ENCODE peak calls at places on chromosomes 2 and 18, in six cellular contexts. One of them, this sample, is unnamed. For H3K4me1, the result is how much of the 10 kb centered on the place peaks cover.

GRCh38 chr18:22556271-22556990 is 138.7 kb upstream of the CTAGE1 start:
- DNase-seq in endothelial cell of umbilical vein: peak
- DNase-seq in mucosa of descending colon: no peak
- DNase-seq in IMR-90: peak
- DNase-seq in osteoblast: peak
- DNase-seq in pancreas: no peak
- DNase-seq in this sample: no peak

GRCh38 chr2:216436369-216436768 is 24.1 kb downstream of the SMARCAL1 start:
- DNase-seq in IMR-90: peak
- DNase-seq in pancreas: no peak
- DNase-seq in osteoblast: peak
- DNase-seq in mucosa of descending colon: no peak
- DNase-seq in endothelial cell of umbilical vein: no peak
- DNase-seq in this sample: no peak

GRCh38 chr2:206127656-206128055 is 31.6 kb downstream of the NDUFS1 start:
- DNase-seq in endothelial cell of umbilical vein: no peak
- DNase-seq in osteoblast: no peak
- DNase-seq in pancreas: no peak
- DNase-seq in mucosa of descending colon: no peak
- DNase-seq in IMR-90: peak
- DNase-seq in this sample: no peak

GRCh38 chr2:52311862-52312261 is 1279.9 kb upstream of the NRXN1 start:
- DNase-seq in IMR-90: no peak
- DNase-seq in mucosa of descending colon: no peak
- DNase-seq in pancreas: no peak
- DNase-seq in osteoblast: no peak
- DNase-seq in endothelial cell of umbilical vein: no peak
- DNase-seq in this sample: no peak

GRCh38 chr2:238731961-238732360 is 115.9 kb upstream of the TWIST2 start:
- DNase-seq in endothelial cell of umbilical vein: no peak
- DNase-seq in pancreas: no peak
- DNase-seq in mucosa of descending colon: no peak
- DNase-seq in osteoblast: no peak
- DNase-seq in IMR-90: no peak
- DNase-seq in this sample: no peak

GRCh38 chr2:120857422-120857821 is 121.8 kb downstream of the GLI2 start:
- DNase-seq in endothelial cell of umbilical vein: no peak
- DNase-seq in osteoblast: no peak
- DNase-seq in pancreas: no peak
- DNase-seq in IMR-90: no peak
- DNase-seq in mucosa of descending colon: no peak
- DNase-seq in this sample: no peak

GRCh38 chr18:78789850-78790249 is 189.8 kb upstream of the SALL3 start:
- DNase-seq in osteoblast: no peak
- DNase-seq in IMR-90: no peak
- DNase-seq in endothelial cell of umbilical vein: no peak
- DNase-seq in mucosa of descending colon: no peak
- DNase-seq in pancreas: no peak
- DNase-seq in this sample: no peak

GRCh38 chr18:55861266-55861665 is 273.3 kb upstream of the TCF4 start:
- DNase-seq in pancreas: no peak
- DNase-seq in mucosa of descending colon: no peak
- DNase-seq in endothelial cell of umbilical vein: peak
- DNase-seq in IMR-90: peak
- DNase-seq in osteoblast: no peak
- DNase-seq in this sample: no peak

GRCh38 chr18:998976-999375 is 94.3 kb downstream of the ADCYAP1 start:
- DNase-seq in endothelial cell of umbilical vein: no peak
- DNase-seq in IMR-90: no peak
- DNase-seq in pancreas: no peak
- DNase-seq in mucosa of descending colon: no peak
- DNase-seq in osteoblast: no peak
- DNase-seq in this sample: no peak

GRCh38 chr2:95042472-95043271 is 17.2 kb downstream of the MAL start:
- DNase-seq in IMR-90: no peak
- DNase-seq in mucosa of descending colon: no peak
- DNase-seq in endothelial cell of umbilical vein: no peak
- DNase-seq in osteoblast: no peak
- DNase-seq in pancreas: no peak
- DNase-seq in this sample: no peak

GRCh38 chr2:238449241-238449640 is 22.5 kb downstream of the ASB1 start:
- DNase-seq in IMR-90: no peak
- DNase-seq in endothelial cell of umbilical vein: no peak
- DNase-seq in pancreas: no peak
- DNase-seq in mucosa of descending colon: no peak
- DNase-seq in osteoblast: no peak
- DNase-seq in this sample: no peak

GRCh38 chr18:31419457-31419932 is 28.0 kb upstream of the DSG3 start:
- DNase-seq in mucosa of descending colon: no peak
- DNase-seq in pancreas: no peak
- DNase-seq in osteoblast: no peak
- DNase-seq in IMR-90: no peak
- DNase-seq in endothelial cell of umbilical vein: no peak
- DNase-seq in this sample: no peak
- TF ChIP-seq CTCF in mucosa of descending colon: no peak
- TF ChIP-seq CTCF in pancreas: no peak
- TF ChIP-seq CTCF in osteoblast: no peak
- TF ChIP-seq CTCF in IMR-90: no peak
- TF ChIP-seq CTCF in endothelial cell of umbilical vein: no peak
- TF ChIP-seq CTCF in this sample: no peak

GRCh38 chr2:96873651-96874096 is 3.8 kb upstream of the SEMA4C start:
- DNase-seq in mucosa of descending colon: no peak
- DNase-seq in endothelial cell of umbilical vein: no peak
- DNase-seq in IMR-90: no peak
- DNase-seq in osteoblast: no peak
- DNase-seq in pancreas: no peak
- DNase-seq in this sample: peak
- H3K4me1 ChIP-seq in mucosa of descending colon: under half
- H3K4me1 ChIP-seq in endothelial cell of umbilical vein: under half
- H3K4me1 ChIP-seq in IMR-90: under half
- H3K4me1 ChIP-seq in osteoblast: under half
- H3K4me1 ChIP-seq in pancreas: under half
- H3K4me1 ChIP-seq in this sample: under half

GRCh38 chr18:76589309-76589708 is 94.3 kb upstream of the ZNF516 start:
- DNase-seq in osteoblast: peak
- DNase-seq in endothelial cell of umbilical vein: no peak
- DNase-seq in pancreas: no peak
- DNase-seq in IMR-90: no peak
- DNase-seq in mucosa of descending colon: no peak
- DNase-seq in this sample: no peak
- H3K4me3 ChIP-seq in osteoblast: peak
- H3K4me3 ChIP-seq in endothelial cell of umbilical vein: no peak
- H3K4me3 ChIP-seq in pancreas: no peak
- H3K4me3 ChIP-seq in IMR-90: no peak
- H3K4me3 ChIP-seq in mucosa of descending colon: no peak
- H3K4me3 ChIP-seq in this sample: peak

GRCh38 chr18:30142870-30143269 is 899.7 kb downstream of the DSC3 start:
- DNase-seq in osteoblast: no peak
- DNase-seq in IMR-90: no peak
- DNase-seq in mucosa of descending colon: no peak
- DNase-seq in pancreas: no peak
- DNase-seq in endothelial cell of umbilical vein: no peak
- DNase-seq in this sample: no peak

GRCh38 chr18:30135938-30136337 is 906.6 kb downstream of the DSC3 start:
- DNase-seq in IMR-90: no peak
- DNase-seq in mucosa of descending colon: no peak
- DNase-seq in pancreas: no peak
- DNase-seq in endothelial cell of umbilical vein: no peak
- DNase-seq in osteoblast: no peak
- DNase-seq in this sample: no peak

GRCh38 chr18:30142248-30142647 is 900.3 kb downstream of the DSC3 start:
- DNase-seq in endothelial cell of umbilical vein: no peak
- DNase-seq in osteoblast: no peak
- DNase-seq in pancreas: no peak
- DNase-seq in IMR-90: no peak
- DNase-seq in mucosa of descending colon: no peak
- DNase-seq in this sample: no peak

GRCh38 chr18:30134020-30134419 is 908.5 kb downstream of the DSC3 start:
- DNase-seq in osteoblast: no peak
- DNase-seq in pancreas: no peak
- DNase-seq in mucosa of descending colon: no peak
- DNase-seq in endothelial cell of umbilical vein: no peak
- DNase-seq in IMR-90: no peak
- DNase-seq in this sample: no peak

DNA sequence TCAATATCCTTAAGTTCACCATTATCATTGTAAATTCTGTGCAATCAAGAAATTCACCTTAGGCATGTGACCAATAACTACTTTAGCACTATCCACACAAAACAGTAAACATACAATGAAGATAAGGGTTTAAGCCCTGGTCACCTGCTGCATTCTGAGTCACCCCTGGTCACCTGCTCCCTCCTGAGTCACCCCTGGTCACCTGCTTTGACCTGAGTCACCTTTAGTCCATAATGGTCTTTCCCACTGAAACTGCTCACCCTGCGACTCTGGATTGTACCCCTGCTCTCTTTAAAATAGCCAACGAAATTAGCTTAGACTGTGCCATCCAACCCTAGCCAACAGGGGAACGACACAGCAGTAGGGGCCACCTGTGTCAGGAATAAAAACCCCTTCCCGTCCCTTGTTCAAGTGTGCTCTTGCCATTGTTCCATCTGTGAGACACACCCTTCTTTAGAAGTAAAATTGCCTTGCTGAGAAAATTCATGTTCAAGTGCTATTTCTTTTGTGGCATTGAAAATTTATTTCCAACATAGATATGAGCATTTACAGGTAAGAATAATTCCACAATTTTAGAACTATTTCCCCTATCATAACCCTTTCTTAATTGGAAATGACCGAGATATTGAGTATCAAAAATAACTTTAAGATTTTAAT is 902.8 kb downstream of the DSC3 start:
- DNase-seq in pancreas: no peak
- DNase-seq in endothelial cell of umbilical vein: no peak
- DNase-seq in IMR-90: no peak
- DNase-seq in osteoblast: no peak
- DNase-seq in mucosa of descending colon: no peak
- DNase-seq in this sample: no peak
- TF ChIP-seq CTCF in pancreas: no peak
- TF ChIP-seq CTCF in endothelial cell of umbilical vein: no peak
- TF ChIP-seq CTCF in IMR-90: no peak
- TF ChIP-seq CTCF in osteoblast: no peak
- TF ChIP-seq CTCF in mucosa of descending colon: no peak
- TF ChIP-seq CTCF in this sample: no peak

DNA sequence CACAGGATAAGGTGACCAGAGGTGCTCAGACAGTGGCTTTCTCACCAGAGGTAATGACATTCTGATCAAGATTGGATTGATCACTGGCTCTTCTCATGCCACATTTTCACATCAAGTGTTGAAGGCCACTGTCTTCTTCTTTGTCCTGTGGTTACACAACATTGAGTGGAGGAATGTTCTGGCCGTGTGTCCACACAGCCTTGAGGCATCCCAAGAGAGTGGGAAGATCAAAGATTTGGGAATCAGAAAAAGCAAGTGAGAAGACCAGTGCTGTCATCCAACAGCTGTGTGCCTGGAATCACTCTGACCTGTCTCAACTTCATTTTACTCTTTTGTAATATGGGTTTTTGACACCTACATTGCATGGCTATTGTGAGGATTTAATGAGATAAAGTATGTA is 67.4 kb downstream of the IL1R2 start:
- DNase-seq in IMR-90: no peak
- DNase-seq in mucosa of descending colon: no peak
- DNase-seq in pancreas: no peak
- DNase-seq in endothelial cell of umbilical vein: no peak
- DNase-seq in osteoblast: no peak
- DNase-seq in this sample: no peak
- H3K4me1 ChIP-seq in IMR-90: under half
- H3K4me1 ChIP-seq in mucosa of descending colon: under half
- H3K4me1 ChIP-seq in pancreas: under half
- H3K4me1 ChIP-seq in endothelial cell of umbilical vein: under half
- H3K4me1 ChIP-seq in osteoblast: under half
- H3K4me1 ChIP-seq in this sample: under half

GRCh38 chr2:103873719-103874359 is 980.1 kb upstream of the POU3F3 start:
- DNase-seq in IMR-90: no peak
- DNase-seq in mucosa of descending colon: no peak
- DNase-seq in osteoblast: no peak
- DNase-seq in endothelial cell of umbilical vein: no peak
- DNase-seq in pancreas: no peak
- DNase-seq in this sample: no peak

GRCh38 chr2:103875111-103875510 is 978.8 kb upstream of the POU3F3 start:
- DNase-seq in pancreas: no peak
- DNase-seq in endothelial cell of umbilical vein: no peak
- DNase-seq in osteoblast: no peak
- DNase-seq in IMR-90: no peak
- DNase-seq in mucosa of descending colon: no peak
- DNase-seq in this sample: no peak
- H3K4me3 ChIP-seq in pancreas: no peak
- H3K4me3 ChIP-seq in endothelial cell of umbilical vein: no peak
- H3K4me3 ChIP-seq in osteoblast: no peak
- H3K4me3 ChIP-seq in IMR-90: no peak
- H3K4me3 ChIP-seq in mucosa of descending colon: no peak
- H3K4me3 ChIP-seq in this sample: no peak